ENCODE peak calls at places on chromosomes 2 and 18, in ten cellular contexts. P is NAMALWA; H is head of caudate nucleus; X is amygdala; J is GM12865; C is effector memory CD8-positive, alpha-beta T cell; T is ACHN; D is left cardiac atrium; W is NCI-H1694 treated with DMSO at 0.1 percent for 48 hours; E is neural crest cell. R is an unnamed sample.
A peak's percentile ranks its signal among the peaks of the same experiment; 100 is the strongest.

GRCh38 chr2:191800874-191801273 is 46.0 kb downstream of the CAVIN2 start:
- DNase-seq in P (no peak), H (no peak), E (no peak), D (no peak), C (no peak), W (no peak), X (no peak), J (no peak), T (no peak), R (no peak)

GRCh38 chr18:27956001-27956400 is 220.9 kb downstream of the CDH2 start:
- DNase-seq in W (no peak), J (no peak), P (no peak), D (no peak), X (no peak), C (no peak), H (no peak), E (no peak), T (no peak), R (no peak)

GRCh38 chr18:46677609-46678470 is 20.8 kb upstream of the LOXHD1 start:
- DNase-seq in C (no peak), P (no peak), X (no peak), D (no peak), H (no peak), E (no peak), T (peak; percentile 61), W (peak; percentile 11), J (no peak), R (no peak)

GRCh38 chr2:210169871-210170441 is 1.3 kb downstream of the KANSL1L start:
- DNase-seq in T (peak; percentile 81), J (peak; percentile 60), P (peak; percentile 60), D (no peak), X (no peak), H (no peak), W (peak; percentile 17), C (no peak), E (no peak), R (no peak)

GRCh38 chr2:39990335-39990734 is 211.3 kb upstream of the THUMPD2 start:
- DNase-seq in X (no peak), H (no peak), J (no peak), T (no peak), E (no peak), W (no peak), C (no peak), P (no peak), D (no peak), R (no peak)

GRCh38 chr2:144890828-144891227 is 370.9 kb upstream of the ZEB2 start:
- DNase-seq in W (peak; percentile 5), E (no peak), C (no peak), X (no peak), D (no peak), P (peak; percentile 74), J (peak; percentile 4), H (no peak), T (peak; percentile 50), R (no peak)

GRCh38 chr2:105796131-105796638 is 51.5 kb downstream of the NCK2 start:
- DNase-seq in C (no peak), E (no peak), P (peak; percentile 70), X (no peak), T (no peak), W (no peak), D (no peak), H (no peak), J (peak; percentile 64), R (no peak)

GRCh38 chr2:62458206-62459035 is 47.6 kb downstream of the TMEM17 start:
- DNase-seq in E (no peak), T (no peak), X (no peak), H (no peak), P (no peak), W (no peak), C (no peak), J (no peak), D (no peak), R (no peak)

GRCh38 chr2:32745191-32745590 is 117.3 kb downstream of the TTC27 start:
- DNase-seq in W (no peak), E (no peak), P (no peak), X (no peak), C (no peak), D (no peak), J (no peak), H (no peak), T (no peak), R (no peak)